ENCODE peak calls at places on chromosomes 12 and 14, in four cellular contexts. I is adrenal gland, X is A549, V is PC-3. Q is an unnamed sample.
A peak's percentile ranks its signal among the peaks of the same experiment; 100 is the strongest.

GRCh38 chr12:67750528-67751183 is 102.1 kb downstream of the DYRK2 start:
- DNase-seq in V (no peak), X (no peak), I (no peak), Q (no peak)

GRCh38 chr14:103597623-103598372 is 31.2 kb upstream of the KLC1 start:
- DNase-seq in V (peak; percentile 92), I (no peak), X (peak; percentile 73), Q (peak; percentile 95)

GRCh38 chr12:115946867-115947695 is 330.4 kb downstream of the MED13L start:
- DNase-seq in V (peak; percentile 57), I (no peak), X (no peak), Q (no peak)

GRCh38 chr14:48726080-48726642 is 860.0 kb downstream of the RPS29 start:
- DNase-seq in V (no peak), I (no peak), X (no peak), Q (no peak)

GRCh38 chr12:87216436-87216835 is 812.8 kb downstream of the C12orf50 start:
- DNase-seq in V (no peak), X (no peak), I (no peak), Q (no peak)

GRCh38 chr14:95023886-95024285 is 133.4 kb downstream of the DICER1 start:
- DNase-seq in V (no peak), X (no peak), I (no peak), Q (no peak)

GRCh38 chr14:85576161-85576560 is 46.2 kb downstream of the FLRT2 start:
- DNase-seq in V (no peak), I (no peak), X (no peak), Q (no peak)

GRCh38 chr12:110367209-110367864 is 36.2 kb downstream of the ANAPC7 start:
- DNase-seq in X (no peak), I (peak; percentile 80), V (no peak), Q (no peak)

GRCh38 chr14:55773984-55774581 is 194.1 kb downstream of the KTN1 start:
- DNase-seq in V (no peak), X (no peak), I (no peak), Q (no peak)

GRCh38 chr12:12661086-12661485 is 34.9 kb downstream of the GPR19 start:
- DNase-seq in V (peak; percentile 36), I (no peak), X (no peak), Q (peak; percentile 29)

GRCh38 chr12:772056-772697 is 19.8 kb downstream of the WNK1 start:
- DNase-seq in X (no peak), V (no peak), I (no peak), Q (no peak)

GRCh38 chr12:49369723-49370145 is 2.5 kb downstream of the SPATS2 start:
- DNase-seq in X (peak; percentile 76), V (peak; percentile 61), I (peak; percentile 43), Q (no peak)

GRCh38 chr12:102765736-102766135 is 151.3 kb downstream of the PAH start:
- DNase-seq in V (no peak), I (no peak), X (no peak), Q (no peak)

GRCh38 chr12:75568387-75568786 is 57.0 kb upstream of the KRR1 start:
- DNase-seq in I (no peak), X (no peak), V (no peak), Q (no peak)

GRCh38 chr12:100668939-100669536 is 95.6 kb downstream of the GAS2L3 start:
- DNase-seq in I (peak; percentile 90), V (peak; percentile 87), X (peak; percentile 79), Q (peak; percentile 81)

GRCh38 chr12:106274575-106275081 is 26.8 kb upstream of the CKAP4 start:
- DNase-seq in I (no peak), X (no peak), V (no peak), Q (no peak)

DNA sequence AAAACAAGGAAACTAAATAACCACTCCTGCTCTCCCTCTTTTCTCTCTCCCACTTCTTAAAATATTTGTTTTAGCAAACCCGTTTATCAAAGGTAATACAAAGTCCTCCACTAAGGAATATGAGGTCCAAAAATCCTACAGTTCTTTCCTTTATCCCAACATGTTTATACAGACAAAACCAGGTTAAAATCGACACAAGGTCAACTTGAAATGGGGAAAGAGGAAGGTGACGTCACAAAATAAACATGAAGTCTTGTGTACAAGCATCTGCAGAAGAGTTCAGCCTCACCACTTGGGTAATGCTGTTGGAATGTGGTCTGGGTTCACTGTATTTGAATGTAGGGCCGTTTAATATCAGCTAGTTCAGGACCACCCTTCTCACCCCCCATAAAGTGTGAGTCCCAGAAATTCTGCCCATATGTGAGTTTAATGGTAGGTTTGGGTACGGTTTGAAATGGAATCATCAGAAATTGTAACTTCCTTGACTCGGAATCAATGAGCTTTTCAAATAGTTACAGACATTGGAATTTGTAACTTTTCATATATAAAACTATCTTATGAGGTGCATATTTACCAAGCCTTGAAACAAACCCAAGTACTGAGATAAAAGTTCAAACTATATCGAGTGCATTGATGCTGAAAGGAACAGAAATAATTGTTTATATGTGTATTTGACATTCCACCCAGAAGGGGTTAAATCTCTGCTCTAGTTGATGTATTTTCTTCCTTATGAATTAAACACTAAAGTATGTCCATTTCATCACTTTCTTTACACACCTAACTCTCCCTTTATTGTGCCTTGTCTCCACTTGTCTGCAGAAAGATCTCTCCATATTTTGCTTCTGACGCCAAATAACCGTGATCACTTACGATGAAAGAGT is 120.1 kb upstream of the SLC38A2 start:
- DNase-seq in V (peak; percentile 89), I (no peak), X (peak; percentile 74), Q (peak; percentile 70)
- TF ChIP-seq CTCF in V (no peak), I (no peak), X (no peak), Q (no peak)

DNA sequence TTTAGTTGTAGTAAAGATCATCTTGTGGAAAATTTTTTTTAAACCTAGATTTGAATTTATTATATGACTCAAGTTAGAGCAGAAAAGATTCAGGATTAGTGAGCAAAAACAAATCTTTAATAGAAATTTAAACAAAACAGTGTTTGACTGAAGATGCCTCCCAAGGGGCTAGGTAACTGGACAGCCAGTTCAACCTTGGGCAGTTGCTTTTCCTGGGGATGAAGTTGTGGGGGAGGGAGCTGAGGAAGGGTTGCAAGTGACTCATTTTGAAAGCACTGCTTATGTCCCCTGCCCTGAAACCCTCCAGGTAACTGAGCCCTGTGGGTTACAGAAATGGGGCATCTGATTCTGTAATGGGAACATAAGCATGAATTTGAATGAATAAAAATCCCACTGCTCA is 13.1 kb downstream of the CFAP54 start:
- DNase-seq in V (peak; percentile 32), I (no peak), X (no peak), Q (no peak)
- H3K27ac ChIP-seq in V (no peak overlapping the region), I (no peak overlapping the region), X (no peak overlapping the region), Q (no peak overlapping the region)

DNA sequence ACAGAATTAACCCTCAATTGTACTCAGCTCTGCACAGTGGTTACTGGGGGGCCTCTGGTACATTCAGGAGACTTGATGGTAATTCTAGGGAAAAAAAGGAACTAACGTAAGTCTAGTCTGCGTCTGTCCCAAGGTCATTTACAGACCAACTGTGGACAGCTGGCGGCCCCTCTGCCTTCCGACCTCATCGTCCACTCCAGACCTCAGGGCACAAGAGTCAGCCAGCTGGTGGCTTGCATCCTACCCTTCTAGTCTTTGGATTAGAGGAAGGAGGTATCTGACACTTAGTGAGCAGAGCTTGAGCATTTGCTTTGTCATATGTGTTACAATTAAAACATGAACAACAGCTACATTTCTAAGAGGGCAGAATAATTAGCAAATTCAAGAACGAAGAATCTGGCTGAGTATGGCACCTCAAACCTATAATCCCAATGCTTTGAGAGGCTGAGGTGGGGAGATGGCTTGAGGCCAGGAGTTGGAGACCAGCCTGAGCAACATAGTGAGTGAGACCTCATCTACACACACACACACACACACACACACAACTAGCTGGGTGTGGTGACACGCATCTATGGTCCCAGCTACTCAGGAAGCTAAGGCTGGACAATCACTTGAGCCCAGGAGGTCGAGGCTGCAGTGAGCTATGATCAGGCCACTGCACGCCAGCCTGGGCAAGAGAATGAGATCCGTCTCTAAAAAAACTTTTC is 36.5 kb downstream of the SSH1 start:
- DNase-seq in X (no peak), V (no peak), I (peak; percentile 77), Q (no peak)
- TF ChIP-seq CTCF in X (no peak), V (no peak), I (no peak), Q (no peak)

DNA sequence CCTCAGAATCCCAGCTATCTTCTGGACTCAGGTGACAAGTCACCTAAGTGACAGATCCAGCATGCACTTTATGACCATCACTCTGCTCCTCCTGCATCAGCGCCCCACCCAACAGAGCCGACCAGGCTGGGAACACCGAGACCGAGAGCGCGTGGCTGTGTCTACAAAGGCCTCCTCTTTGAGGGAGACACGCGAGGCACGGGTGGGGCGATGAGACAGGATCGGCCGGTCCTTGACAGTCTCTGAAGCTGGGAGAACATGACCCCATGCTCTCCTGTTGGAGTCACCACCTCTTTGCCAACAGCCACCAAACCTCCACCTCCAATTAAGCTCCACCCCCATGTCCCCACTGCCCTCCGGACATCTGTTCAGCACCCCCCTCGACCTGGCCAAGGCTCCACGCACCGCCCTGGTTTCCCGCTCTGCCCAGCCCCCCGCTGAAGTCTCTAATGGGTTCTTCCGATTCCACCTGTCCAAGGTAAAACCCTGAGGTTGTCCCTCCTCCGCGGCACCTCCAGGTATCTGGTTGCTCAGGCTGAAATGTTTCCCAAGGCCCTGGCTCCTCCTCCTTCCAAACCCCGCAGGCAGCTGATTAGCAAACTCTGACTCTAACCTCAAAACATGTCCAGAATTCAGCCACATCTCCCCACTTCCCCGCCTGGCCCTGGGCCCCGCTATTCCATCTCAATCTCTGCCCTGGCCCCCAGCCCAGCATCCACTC is 31.5 kb downstream of the HSP90AA1 start:
- DNase-seq in X (no peak), I (no peak), V (no peak), Q (peak; percentile 82)
- H3K27ac ChIP-seq in X (no peak overlapping the region), I (no peak overlapping the region), V (no peak overlapping the region), Q (peak overlapping the region; percentile 50)

GRCh38 chr12:97368462-97369150 is 94.0 kb upstream of the RMST start:
- DNase-seq in V (no peak), I (no peak), X (no peak), Q (no peak)
- TF ChIP-seq CTCF in V (no peak), I (no peak), X (no peak), Q (no peak)

GRCh38 chr12:1797011-1797901 is 23.1 kb upstream of the LRTM2 start:
- DNase-seq in X (no peak), V (no peak), I (peak; percentile 66), Q (no peak)

GRCh38 chr12:1796515-1797010 is 23.8 kb upstream of the LRTM2 start:
- DNase-seq in I (peak; percentile 60), X (no peak), V (no peak), Q (no peak)

GRCh38 chr12:1794440-1795090 is 25.8 kb upstream of the LRTM2 start:
- DNase-seq in X (no peak), V (no peak), I (no peak), Q (no peak)

GRCh38 chr12:1795221-1795784 is 25.1 kb upstream of the LRTM2 start:
- DNase-seq in I (no peak), X (no peak), V (no peak), Q (no peak)

GRCh38 chr12:1795785-1796514 is 24.4 kb upstream of the LRTM2 start:
- DNase-seq in X (peak; percentile 85), I (peak; percentile 96), V (peak; percentile 88), Q (peak; percentile 78)
- H3K27ac ChIP-seq in X (peak overlapping the region; percentile 78), I (peak overlapping the region; percentile 70), V (no peak overlapping the region), Q (no peak overlapping the region)

Q was measured in RWPE1.